ENCODE peak calls at places on chromosomes 16 and 17, in six cellular contexts. Z, K, B, Y, M and N are unnamed samples.

GRCh38 chr17:42322382-42323267 is 34.3 kb downstream of the STAT5A start:
- DNase-seq in K (peak), Z (peak), M (peak), Y (peak), B (peak), N (peak)

GRCh38 chr17:31495049-31495885 is 103.8 kb downstream of the RAB11FIP4 start:
- DNase-seq in K (peak), M (peak), B (no peak), Z (no peak), Y (no peak), N (no peak)

GRCh38 chr17:19317359-19318095 is 45.0 kb downstream of the B9D1 start:
- DNase-seq in Y (no peak), B (peak), Z (no peak), K (peak), M (peak), N (no peak)

GRCh38 chr17:83189673-83190385 is 110.4 kb downstream of the METRNL start:
- DNase-seq in M (no peak), Y (peak), B (peak), K (no peak), Z (no peak), N (no peak)

GRCh38 chr17:77470800-77471733 is 330.3 kb downstream of the SEC14L1 start:
- DNase-seq in Z (no peak), M (no peak), K (no peak), Y (no peak), B (no peak), N (peak)

GRCh38 chr17:12592941-12593340 is 72.7 kb upstream of the MYOCD start:
- DNase-seq in Z (no peak), K (no peak), M (no peak), B (no peak), Y (no peak), N (no peak)

GRCh38 chr16:53085539-53086450 is 31.0 kb downstream of the CHD9 start:
- DNase-seq in B (no peak), Z (no peak), Y (no peak), K (no peak), M (no peak), N (peak)

GRCh38 chr16:49452108-49452507 is 78.5 kb downstream of the C16orf78 start:
- DNase-seq in B (no peak), Y (no peak), Z (no peak), M (no peak), K (no peak), N (no peak)

GRCh38 chr17:48438662-48439061 is 8.6 kb upstream of the SKAP1 start:
- DNase-seq in Z (no peak), M (no peak), Y (no peak), B (no peak), K (no peak), N (no peak)

GRCh38 chr17:58204796-58205195 is 12.3 kb downstream of the EPX start:
- DNase-seq in Y (no peak), Z (no peak), B (no peak), K (no peak), M (no peak), N (no peak)

GRCh38 chr16:87708881-87709638 is 56.7 kb downstream of the KLHDC4 start:
- DNase-seq in M (no peak), K (no peak), B (no peak), Z (no peak), Y (no peak), N (no peak)
- TF ChIP-seq POLR2A in M (no peak), K (no peak), B (no peak), Z (no peak), Y (no peak), N (no peak)

DNA sequence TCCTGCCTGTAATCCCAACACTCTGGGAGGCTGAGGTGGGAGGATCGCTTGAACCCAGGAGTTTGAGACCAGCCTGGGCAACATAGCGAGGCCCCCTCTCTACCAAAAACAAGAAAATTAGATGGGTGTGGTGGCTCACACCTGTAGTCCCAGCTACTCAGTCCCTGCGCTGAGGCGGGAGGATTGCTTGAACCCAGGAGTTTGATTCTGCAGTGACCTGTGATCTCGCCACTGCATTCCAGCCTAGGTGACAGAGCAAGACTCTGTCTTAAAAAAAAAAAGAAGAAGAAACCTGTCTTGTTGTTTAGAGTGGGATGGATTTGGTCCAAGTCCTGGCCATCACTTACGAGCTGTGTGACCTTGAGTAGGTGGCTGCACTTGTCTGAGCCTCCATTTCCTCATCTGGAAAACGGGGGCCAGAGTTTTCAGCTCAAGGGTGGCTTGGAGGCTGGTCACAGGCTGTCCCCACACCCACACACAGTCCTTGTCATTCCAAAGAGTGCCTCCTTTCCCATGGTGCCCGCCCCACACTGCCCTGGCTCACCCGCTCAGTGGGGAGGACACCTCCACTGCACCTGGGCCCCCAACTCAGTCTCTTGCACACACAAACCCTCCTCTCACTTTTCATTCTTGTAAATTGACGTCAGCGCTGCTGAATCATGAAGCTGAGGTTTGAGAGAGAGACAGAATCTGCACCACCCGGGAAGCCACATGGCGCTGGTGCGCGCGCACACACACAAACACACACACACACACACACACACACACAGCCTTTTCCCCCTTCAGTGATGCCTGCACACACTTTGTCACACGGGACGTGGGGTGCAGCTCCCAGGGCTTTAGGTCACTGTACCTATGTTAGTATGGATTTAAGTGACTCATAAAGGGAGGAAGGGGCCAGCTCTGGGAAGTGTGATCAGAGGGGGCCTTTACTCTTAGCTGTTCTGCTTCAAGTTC is 4.2 kb downstream of the SOCS1 start:
- DNase-seq in Z (no peak), M (peak), Y (no peak), K (peak), B (no peak), N (peak)
- TF ChIP-seq POLR2A in Z (no peak), M (peak), Y (no peak), K (no peak), B (no peak), N (peak)

GRCh38 chr17:44627513-44627912 is 28.8 kb upstream of the MEIOC start:
- DNase-seq in Y (no peak), M (no peak), B (no peak), Z (no peak), K (no peak), N (no peak)

GRCh38 chr17:44630703-44631102 is 25.6 kb upstream of the MEIOC start:
- DNase-seq in Y (no peak), B (no peak), M (no peak), K (no peak), Z (no peak), N (no peak)

GRCh38 chr17:44623070-44623725 is 33.1 kb upstream of the MEIOC start:
- DNase-seq in K (no peak), Z (no peak), M (no peak), Y (no peak), B (no peak), N (no peak)

GRCh38 chr17:44633998-44634397 is 22.3 kb upstream of the MEIOC start:
- DNase-seq in M (no peak), B (no peak), Z (no peak), K (no peak), Y (no peak), N (no peak)

GRCh38 chr17:44628234-44629188 is 27.8 kb upstream of the MEIOC start:
- DNase-seq in Y (no peak), M (peak), B (peak), Z (no peak), K (no peak), N (no peak)
- TF ChIP-seq POLR2A in Y (no peak), M (no peak), B (peak), Z (no peak), K (no peak), N (no peak)

GRCh38 chr17:1710807-1711553 is 803 bp upstream of the TLCD2 start:
- DNase-seq in Z (no peak), K (no peak), Y (no peak), M (no peak), B (no peak), N (no peak)
- TF ChIP-seq POLR2A in Z (no peak), K (no peak), Y (no peak), M (no peak), B (no peak), N (peak)

GRCh38 chr16:54746596-54746995 is 184.1 kb upstream of the IRX5 start:
- DNase-seq in M (no peak), Y (no peak), K (no peak), Z (no peak), B (no peak), N (no peak)
- TF ChIP-seq POLR2A in M (no peak), Y (no peak), K (no peak), Z (no peak), B (no peak), N (no peak)

GRCh38 chr16:30651124-30652004 is 604 bp downstream of the PRR14 start:
- DNase-seq in Z (no peak), Y (peak), K (peak), B (peak), M (peak), N (peak)
- TF ChIP-seq POLR2A in Z (no peak), Y (no peak), K (peak), B (no peak), M (no peak), N (peak)

GRCh38 chr16:643050-643368 is 1.4 kb downstream of the MCRIP2 start:
- DNase-seq in Y (no peak), B (no peak), Z (no peak), K (no peak), M (no peak), N (no peak)

GRCh38 chr16:641326-642188 is at the start of gene MCRIP2:
- DNase-seq in Z (no peak), B (peak), K (peak), M (peak), Y (peak), N (peak)

GRCh38 chr16:640614-641013 is 1.0 kb upstream of the MCRIP2 start:
- DNase-seq in K (no peak), M (no peak), Z (no peak), B (no peak), Y (no peak), N (no peak)

GRCh38 chr16:644556-644955 is 2.9 kb downstream of the MCRIP2 start:
- DNase-seq in B (no peak), Z (no peak), K (no peak), Y (no peak), M (no peak), N (no peak)

GRCh38 chr16:642189-643049 is 791 bp downstream of the MCRIP2 start:
- DNase-seq in M (peak), B (no peak), Z (no peak), K (peak), Y (no peak), N (peak)
- TF ChIP-seq POLR2A in M (peak), B (no peak), Z (no peak), K (peak), Y (no peak), N (no peak)